ENCODE peak calls at places on chromosome 4, in five cellular contexts. P is HepG2, U is K562, M is H1, N is GM12878. W is an unnamed sample.

GRCh38 chr4:114694770-114695169 is 96.2 kb downstream of the UGT8 start:
- DNase-seq in M (no peak), N (peak), P (peak), U (peak), W (peak)

GRCh38 chr4:88818650-88819470 is 121.2 kb upstream of the NAP1L5 start:
- DNase-seq in N (peak), M (no peak), P (peak), U (no peak), W (peak)

GRCh38 chr4:173526724-173527102 is 3.3 kb downstream of the HAND2 start:
- DNase-seq in M (no peak), U (no peak), P (no peak), N (no peak), W (no peak)

GRCh38 chr4:3168029-3168428 is 80.9 kb upstream of the MSANTD1 start:
- DNase-seq in N (peak), M (no peak), P (no peak), U (no peak), W (no peak)

GRCh38 chr4:13888112-13888511 is 260.6 kb upstream of the BOD1L1 start:
- DNase-seq in P (no peak), M (no peak), N (no peak), U (no peak), W (no peak)

GRCh38 chr4:101393256-101393655 is 45.9 kb upstream of the PPP3CA start:
- DNase-seq in M (no peak), P (peak), U (no peak), N (no peak), W (peak)

GRCh38 chr4:92483341-92483740 is 179.6 kb downstream of the GRID2 start:
- DNase-seq in P (no peak), U (no peak), M (no peak), N (no peak), W (no peak)

GRCh38 chr4:159698336-159698735 is 595.5 kb downstream of the RAPGEF2 start:
- DNase-seq in N (no peak), U (no peak), M (no peak), P (no peak), W (no peak)

GRCh38 chr4:141851246-141851891 is 215.0 kb downstream of the IL15 start:
- DNase-seq in U (no peak), M (no peak), P (no peak), N (no peak), W (no peak)

GRCh38 chr4:133151681-133152329 is 2.7 kb downstream of the PCDH10 start:
- DNase-seq in N (no peak), M (no peak), P (no peak), U (no peak), W (no peak)

GRCh38 chr4:76341063-76341462 is 34.5 kb downstream of the STBD1 start:
- DNase-seq in P (no peak), M (no peak), N (no peak), U (peak), W (no peak)

GRCh38 chr4:169202143-169202699 is 68.5 kb downstream of the SH3RF1 start:
- DNase-seq in N (no peak), M (no peak), P (peak), U (no peak), W (no peak)

GRCh38 chr4:16532240-16532990 is 306.1 kb upstream of the TAPT1 start:
- DNase-seq in U (no peak), M (no peak), N (no peak), P (no peak), W (no peak)

GRCh38 chr4:10979032-10979431 is 294.5 kb upstream of the CLNK start:
- DNase-seq in P (no peak), N (no peak), M (no peak), U (no peak), W (no peak)

GRCh38 chr4:121669163-121669550 is 27.6 kb downstream of the ANXA5 start:
- DNase-seq in U (no peak), P (no peak), N (no peak), M (no peak), W (no peak)

GRCh38 chr4:121668368-121669162 is 28.2 kb downstream of the ANXA5 start:
- DNase-seq in P (no peak), U (no peak), N (no peak), M (no peak), W (no peak)

GRCh38 chr4:121662225-121662624 is 34.6 kb downstream of the ANXA5 start:
- DNase-seq in M (no peak), U (no peak), P (no peak), N (no peak), W (no peak)

GRCh38 chr4:121665371-121665770 is 31.4 kb downstream of the ANXA5 start:
- DNase-seq in M (no peak), P (no peak), U (no peak), N (no peak), W (no peak)

DNA sequence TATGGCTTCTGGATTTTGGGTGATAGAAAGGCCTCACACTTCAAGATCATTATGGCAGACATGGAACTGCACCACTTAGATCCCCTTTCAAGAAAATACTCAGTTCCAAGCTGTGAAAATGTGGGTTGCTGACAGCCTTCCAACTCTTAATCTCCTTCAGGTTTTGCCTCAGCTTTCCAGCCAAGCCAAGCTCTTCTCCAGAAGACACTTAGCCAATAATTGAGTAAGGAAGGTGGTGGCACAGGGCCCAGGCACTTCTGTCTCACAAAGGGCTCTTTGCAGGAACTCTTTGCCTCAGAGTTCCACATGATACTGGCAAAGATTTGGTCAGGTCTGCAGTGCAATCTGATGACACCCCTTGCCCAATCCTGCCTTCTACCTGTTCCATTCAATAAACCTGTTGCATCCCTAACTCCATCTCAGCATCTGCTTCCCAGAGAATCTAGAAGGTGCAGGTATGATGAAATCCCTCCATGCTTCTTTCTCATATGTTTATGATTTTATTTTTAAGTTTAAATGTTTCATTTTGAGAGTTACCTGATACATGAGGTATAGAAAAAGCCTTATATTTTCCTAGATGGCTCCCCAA is 30.6 kb downstream of the ANXA5 start:
- DNase-seq in M (no peak), P (no peak), N (no peak), U (no peak), W (no peak)
- TF ChIP-seq POLR2A in M (no peak), P (no peak), N (no peak), U (no peak), W (no peak)

GRCh38 chr4:39096847-39097246 is 34.8 kb downstream of the KLHL5 start:
- DNase-seq in N (no peak), U (no peak), M (no peak), P (no peak), W (no peak)
- TF ChIP-seq SRF in N (no peak), U (no peak), M (no peak), P (no peak), W (no peak)

DNA sequence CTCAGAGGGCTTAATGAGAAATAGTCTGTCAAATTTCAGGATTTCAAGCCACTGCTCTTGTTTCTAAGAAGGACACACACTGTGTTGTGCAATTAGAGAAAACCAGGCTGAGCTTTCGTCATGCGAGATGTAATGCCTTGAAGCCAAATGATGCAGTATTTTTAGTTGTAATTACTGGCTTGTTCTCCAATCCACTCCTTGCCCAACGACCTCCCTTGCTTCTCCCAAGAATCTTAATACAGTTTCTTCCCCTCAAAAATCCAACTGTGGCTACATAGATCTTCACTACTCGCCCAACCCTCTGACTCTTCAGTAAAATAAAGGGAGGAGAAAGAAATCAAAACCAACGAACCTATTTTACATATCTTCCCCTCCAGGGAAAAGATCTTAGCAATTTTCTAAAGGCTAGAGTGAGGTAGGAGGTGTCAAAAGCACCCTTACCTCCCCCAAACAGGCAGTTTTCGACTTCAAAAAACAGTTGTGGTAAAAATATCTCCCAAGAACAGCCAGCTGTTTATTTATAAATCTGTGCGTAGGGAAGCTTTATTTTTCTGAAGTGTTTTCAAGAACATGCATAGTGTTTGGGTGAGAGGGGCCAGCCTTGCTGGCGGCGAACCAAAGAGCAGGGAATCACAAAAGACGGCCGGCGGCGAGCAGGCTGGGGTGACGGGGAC is 68.7 kb downstream of the MGST2 start:
- DNase-seq in P (no peak), N (no peak), M (no peak), U (no peak), W (no peak)
- TF ChIP-seq POLR2A in P (no peak), N (no peak), M (no peak), U (no peak), W (no peak)

DNA sequence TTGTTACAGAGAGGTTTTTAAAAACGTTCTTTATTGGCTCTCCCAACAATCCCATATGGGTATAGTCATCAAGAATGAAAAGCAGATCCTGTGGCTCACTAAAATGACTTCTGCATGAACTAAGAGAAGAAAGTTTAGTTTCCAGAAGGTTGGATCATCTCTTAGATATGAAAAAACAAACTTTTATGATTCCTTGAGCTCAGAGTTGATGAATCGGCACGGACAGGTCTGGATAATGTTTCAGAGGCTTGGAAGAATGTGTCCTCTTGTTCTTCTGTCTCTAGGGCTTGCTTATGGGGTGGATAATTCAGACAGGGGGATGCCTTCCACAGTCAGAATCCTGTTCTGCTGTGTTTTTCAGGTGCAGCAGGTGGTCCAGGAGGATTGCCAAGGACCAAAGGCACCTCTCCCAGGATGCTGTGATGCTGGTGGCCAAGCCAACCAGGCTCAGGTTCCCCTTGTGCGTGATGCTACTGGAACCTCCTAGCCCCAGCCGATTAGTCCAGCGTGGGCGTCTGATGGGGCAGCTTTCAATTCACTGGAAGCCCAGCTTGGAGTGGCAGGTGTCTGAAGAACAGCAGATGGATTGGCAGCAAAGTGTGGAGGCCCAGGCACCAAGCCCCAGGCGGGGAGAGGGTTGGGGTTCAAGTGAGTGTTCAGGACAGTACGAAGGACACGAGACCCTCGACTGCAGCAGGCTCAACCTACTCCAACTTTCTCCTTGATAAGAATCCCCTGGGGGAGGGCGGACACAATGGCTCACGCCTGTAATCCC is 30.3 kb downstream of the CCKAR start:
- DNase-seq in N (no peak), U (no peak), M (no peak), P (no peak), W (no peak)
- TF ChIP-seq SRF in N (no peak), U (no peak), M (no peak), P (no peak), W (no peak)

GRCh38 chr4:38693531-38693930 is 29.5 kb downstream of the KLF3 start:
- DNase-seq in U (no peak), N (no peak), P (no peak), M (no peak), W (no peak)

GRCh38 chr4:38694330-38694729 is 30.3 kb downstream of the KLF3 start:
- DNase-seq in M (no peak), U (no peak), P (no peak), N (no peak), W (no peak)

GRCh38 chr4:38692421-38692820 is 28.4 kb downstream of the KLF3 start:
- DNase-seq in M (no peak), N (no peak), U (no peak), P (no peak), W (no peak)

GRCh38 chr4:38688676-38689355 is 24.8 kb downstream of the KLF3 start:
- DNase-seq in N (no peak), P (no peak), U (no peak), M (no peak), W (no peak)

GRCh38 chr4:38691251-38692008 is 27.4 kb downstream of the KLF3 start:
- DNase-seq in N (no peak), U (no peak), P (no peak), M (no peak), W (no peak)
- TF ChIP-seq POLR2A in N (no peak), U (no peak), P (no peak), M (no peak), W (no peak)

DNA sequence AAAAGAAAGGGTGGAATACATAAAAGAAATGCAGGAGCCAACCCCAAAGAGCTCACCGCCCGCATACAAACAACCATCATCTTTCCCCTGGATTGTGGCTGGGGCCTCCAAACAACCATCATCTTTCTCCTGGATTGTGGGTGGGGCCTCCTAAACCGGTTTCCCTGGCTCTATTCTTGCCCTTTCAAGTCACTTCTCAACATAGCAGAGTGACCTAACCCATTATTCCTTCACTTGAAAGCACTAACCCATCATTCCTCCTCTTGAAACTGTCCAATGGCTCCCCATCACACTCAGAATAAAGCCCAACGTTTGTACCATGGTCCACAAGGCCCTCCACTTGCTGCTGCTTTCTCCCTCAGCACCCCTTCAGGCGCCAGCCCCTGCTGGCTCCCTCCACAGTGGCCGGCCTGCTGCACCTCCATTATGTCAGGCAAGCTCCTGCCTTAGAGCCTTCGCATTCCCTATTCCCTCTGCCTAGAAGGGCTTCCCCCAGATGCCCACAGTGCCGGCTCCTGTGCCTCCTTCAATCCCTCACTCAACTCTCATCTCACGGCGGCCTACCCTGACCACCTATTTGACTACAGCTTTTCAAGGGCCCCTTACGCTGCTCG is 24.1 kb downstream of the SMIM43 start:
- DNase-seq in N (no peak), M (no peak), P (no peak), U (no peak), W (no peak)
- TF ChIP-seq SRF in N (no peak), M (no peak), P (no peak), U (no peak), W (no peak)

DNA sequence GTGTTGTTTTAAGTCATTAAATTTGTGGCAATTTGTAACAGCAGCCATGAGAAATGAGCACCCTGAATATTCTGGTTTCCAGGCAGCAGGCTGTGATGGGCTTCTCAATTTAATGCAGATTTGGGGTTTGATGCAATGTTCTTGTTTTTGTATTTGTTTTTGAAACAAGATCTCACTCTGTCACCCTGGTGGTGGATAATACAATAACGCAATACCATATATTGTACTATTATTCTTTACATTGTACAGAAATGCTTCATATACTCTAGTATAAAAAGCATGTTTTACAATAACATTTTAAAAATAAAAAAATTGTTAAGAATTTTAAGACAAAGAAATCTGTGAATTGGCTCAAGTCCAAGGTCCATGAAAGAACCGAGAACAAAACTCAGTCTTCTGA is 129.1 kb downstream of the USP46 start:
- DNase-seq in N (no peak), P (no peak), U (no peak), M (no peak), W (no peak)
- TF ChIP-seq POLR2A in N (no peak), P (no peak), U (no peak), M (no peak), W (no peak)